ENCODE peak calls at places on chromosomes 5 and 9, in four cellular contexts. W, K, M and T are unnamed samples.

GRCh38 chr5:43674536-43674935 is 71.6 kb downstream of the NNT start:
- DNase-seq in W (no peak), K (no peak), M (no peak), T (no peak)

GRCh38 chr9:37390759-37391158 is 31.7 kb upstream of the GRHPR start:
- DNase-seq in W (peak), K (no peak), M (no peak), T (no peak)

GRCh38 chr5:123701511-123702200 is 189.7 kb downstream of the CSNK1G3 start:
- DNase-seq in W (no peak), K (no peak), M (no peak), T (no peak)

GRCh38 chr9:91824591-91825339 is 125.3 kb downstream of the ROR2 start:
- DNase-seq in W (peak), K (peak), M (no peak), T (peak)

GRCh38 chr9:128282500-128282899 is 6.4 kb downstream of the SWI5 start:
- DNase-seq in W (no peak), K (no peak), M (no peak), T (no peak)

GRCh38 chr5:27612161-27612560 is 573.8 kb upstream of the CDH9 start:
- DNase-seq in W (no peak), K (no peak), M (no peak), T (no peak)

GRCh38 chr5:55402199-55402598 is 94.4 kb downstream of the MTREX start:
- DNase-seq in W (no peak), K (no peak), M (no peak), T (no peak)

GRCh38 chr9:96460877-96461276 is 10.9 kb downstream of the HABP4 start:
- DNase-seq in W (no peak), K (no peak), M (no peak), T (no peak)

GRCh38 chr5:167582263-167582662 is 709.2 kb upstream of the WWC1 start:
- DNase-seq in W (no peak), K (no peak), M (no peak), T (no peak)

GRCh38 chr5:74251106-74252032 is 389.2 kb downstream of the ENC1 start:
- DNase-seq in W (peak), K (no peak), M (peak), T (no peak)

GRCh38 chr5:106376522-106376921 is 1294.2 kb downstream of the EFNA5 start:
- DNase-seq in W (no peak), K (no peak), M (no peak), T (no peak)

GRCh38 chr5:16826379-16827125 is 109.5 kb downstream of the MYO10 start:
- DNase-seq in W (no peak), K (no peak), M (no peak), T (no peak)

GRCh38 chr5:104080646-104081175 is 518.1 kb upstream of the NUDT12 start:
- DNase-seq in W (no peak), K (no peak), M (no peak), T (no peak)

GRCh38 chr9:88954073-88954472 is 37.2 kb upstream of the S1PR3 start:
- DNase-seq in W (no peak), K (no peak), M (no peak), T (no peak)

GRCh38 chr9:130939405-130939941 is 426 bp upstream of the FIBCD1 start:
- DNase-seq in W (no peak), K (no peak), M (no peak), T (no peak)

GRCh38 chr5:100406640-100407039 is 128.5 kb upstream of the FAM174A start:
- DNase-seq in W (no peak), K (no peak), M (no peak), T (no peak)

GRCh38 chr9:115250646-115251045 is 132.7 kb upstream of the TNC start:
- DNase-seq in W (no peak), K (no peak), M (no peak), T (no peak)

GRCh38 chr9:117092582-117092981 is 322.3 kb downstream of the ASTN2 start:
- DNase-seq in W (no peak), K (no peak), M (no peak), T (no peak)

GRCh38 chr9:4305065-4305481 is 5.2 kb upstream of the GLIS3 start:
- DNase-seq in W (no peak), K (no peak), M (no peak), T (no peak)

GRCh38 chr5:93044860-93045666 is 536.0 kb downstream of the NR2F1-AS1 start:
- DNase-seq in W (no peak), K (no peak), M (no peak), T (no peak)

GRCh38 chr9:126611592-126612328 is 2.0 kb upstream of the LMX1B start:
- DNase-seq in W (peak), K (no peak), M (no peak), T (peak)

GRCh38 chr5:95283022-95283615 is 1.8 kb downstream of the MCTP1 start:
- DNase-seq in W (no peak), K (no peak), M (no peak), T (no peak)

GRCh38 chr9:69173497-69173890 is 583 bp upstream of the TJP2 start:
- DNase-seq in W (no peak), K (no peak), M (no peak), T (no peak)

GRCh38 chr9:69173891-69174644 is at the start of gene TJP2:
- DNase-seq in W (peak), K (peak), M (peak), T (peak)

GRCh38 chr9:69175488-69175872 is 1.4 kb downstream of the TJP2 start:
- DNase-seq in W (no peak), K (no peak), M (no peak), T (no peak)

GRCh38 chr9:69176446-69177135 is 2.5 kb downstream of the TJP2 start:
- DNase-seq in W (peak), K (no peak), M (no peak), T (no peak)

DNA sequence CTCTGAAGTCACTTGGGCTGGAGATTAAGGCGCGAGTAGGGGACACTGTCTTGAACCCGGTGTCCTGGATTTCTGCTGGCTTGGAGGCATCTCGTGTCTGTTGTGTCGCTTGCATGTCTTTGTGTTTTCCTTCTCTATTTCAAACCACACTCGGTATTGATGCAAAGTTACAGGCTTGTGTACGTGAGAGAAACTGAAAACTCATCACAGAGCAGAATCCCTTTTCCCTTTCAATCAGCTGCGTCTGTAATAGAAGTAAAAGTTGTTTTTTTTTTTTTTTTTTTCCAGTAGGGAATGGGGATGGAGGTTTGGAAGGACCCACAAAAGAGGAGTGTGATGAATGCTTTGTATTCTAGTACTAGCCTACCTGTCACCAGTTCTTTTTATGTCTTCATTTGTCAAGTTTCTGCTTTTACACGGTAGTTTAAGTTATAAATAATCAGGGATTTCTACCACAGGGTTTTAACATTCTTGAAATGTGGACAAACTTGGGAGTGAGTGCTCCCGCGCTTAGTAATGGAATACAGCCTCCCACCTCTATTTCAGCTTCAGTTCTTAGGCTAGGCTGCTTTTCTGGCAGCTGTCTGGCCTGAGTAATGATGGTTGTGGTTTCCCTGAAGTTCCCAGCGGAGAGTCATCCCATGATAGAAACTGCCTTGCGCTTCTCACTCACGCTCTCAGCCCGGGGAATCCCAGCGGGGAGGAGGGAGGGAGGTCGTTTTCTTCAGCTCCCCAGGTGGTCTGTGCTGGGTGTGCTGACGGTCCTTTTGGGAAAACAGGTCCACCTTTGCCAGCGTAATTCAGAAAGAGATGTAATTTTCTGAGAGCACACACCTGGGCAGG is 789 bp downstream of the TJP2 start:
- DNase-seq in W (peak), K (no peak), M (peak), T (no peak)
- TF ChIP-seq POLR2AphosphoS5 in W (no peak), K (no peak), M (peak), T (no peak)

GRCh38 chr5:180209137-180209581 is at the start of gene RASGEF1C:
- DNase-seq in W (peak), K (peak), M (no peak), T (peak)

GRCh38 chr5:180208038-180208434 is 975 bp downstream of the RASGEF1C start:
- DNase-seq in W (no peak), K (no peak), M (no peak), T (no peak)

GRCh38 chr5:180207593-180207992 is 1.4 kb downstream of the RASGEF1C start:
- DNase-seq in W (no peak), K (no peak), M (no peak), T (peak)

GRCh38 chr5:180206993-180207392 is 2.0 kb downstream of the RASGEF1C start:
- DNase-seq in W (no peak), K (no peak), M (no peak), T (no peak)

DNA sequence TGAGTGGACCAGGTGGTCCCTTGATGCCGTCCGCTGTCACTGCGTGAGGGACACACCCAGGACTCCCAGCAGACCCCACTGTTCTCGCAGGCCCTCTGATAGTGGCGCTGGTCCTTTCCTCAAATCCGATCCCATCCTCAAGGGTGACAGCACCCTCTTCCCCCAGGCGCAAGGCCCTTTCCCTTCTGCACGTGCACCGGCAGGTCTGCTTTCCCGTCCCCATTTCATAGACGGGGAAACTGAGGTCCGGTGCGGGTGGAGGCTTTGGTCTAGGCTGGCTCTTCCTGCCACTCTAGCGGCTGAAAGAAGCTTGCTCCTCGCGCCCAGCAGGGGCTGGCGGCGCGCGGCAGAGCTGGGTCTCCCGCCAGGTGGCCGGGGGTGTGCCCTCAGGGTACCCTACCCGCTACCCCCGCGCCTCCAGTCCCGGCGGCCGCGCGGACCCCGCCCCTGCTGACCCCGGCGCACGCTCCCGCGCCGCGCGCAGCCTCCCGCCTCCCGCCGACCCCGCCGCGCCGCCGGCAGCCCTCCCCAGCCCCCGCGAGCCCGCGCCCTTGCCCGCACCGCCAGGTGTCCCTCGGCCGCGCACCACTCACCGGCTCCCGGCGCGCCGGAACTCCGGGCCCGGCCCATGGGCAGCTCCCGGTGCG is 453 bp downstream of the RASGEF1C start:
- DNase-seq in W (no peak), K (no peak), M (no peak), T (peak)
- TF ChIP-seq POLR2AphosphoS5 in W (no peak), K (no peak), M (no peak), T (no peak)

DNA sequence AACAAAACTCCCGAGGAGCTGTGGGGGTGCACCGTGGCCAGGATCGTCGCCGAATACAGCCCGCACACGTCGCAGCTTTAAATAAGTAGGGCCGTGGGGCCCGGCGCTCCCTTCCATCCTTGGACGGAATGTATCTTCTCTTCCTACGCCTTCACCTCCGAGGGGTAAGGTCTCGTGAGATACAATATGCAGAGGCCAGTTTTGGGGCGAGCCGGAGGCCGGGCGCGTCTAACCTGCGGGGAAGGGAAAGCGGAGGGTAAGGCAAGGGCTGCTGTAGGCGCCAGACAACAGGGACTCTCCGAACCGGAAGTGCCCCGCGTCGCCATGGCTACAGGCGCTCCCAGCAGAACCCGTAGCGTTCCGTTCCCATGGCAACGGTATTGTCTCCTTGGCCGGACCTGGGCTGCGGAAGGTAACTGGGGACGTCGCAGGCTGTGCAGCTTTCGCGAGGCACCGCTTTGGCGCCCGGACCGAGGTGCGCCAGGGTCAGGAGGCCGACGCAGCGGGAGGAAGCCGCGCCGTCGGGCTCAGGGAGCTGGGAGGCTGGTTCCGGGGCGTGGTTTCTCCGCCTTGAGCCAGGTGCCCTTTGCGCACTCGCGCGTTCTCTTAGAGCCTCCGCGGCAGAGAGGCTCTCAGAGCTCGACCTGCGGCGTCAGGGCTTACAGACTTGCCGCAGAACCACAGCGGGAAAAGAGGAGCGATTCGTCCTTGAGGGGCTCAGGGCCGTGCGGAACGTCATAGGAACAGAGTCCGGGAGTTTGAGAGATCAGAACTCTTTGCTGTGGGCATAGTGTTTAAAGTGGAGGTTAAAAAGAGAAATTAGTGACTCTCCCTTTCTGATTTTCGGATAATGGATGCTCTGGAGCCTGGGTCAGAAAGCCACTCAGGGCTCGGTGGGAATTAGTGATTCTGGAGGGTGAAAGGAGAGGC is at the start of gene TTC23L:
- DNase-seq in W (peak), K (peak), M (peak), T (peak)
- TF ChIP-seq POLR2AphosphoS5 in W (no peak), K (no peak), M (peak), T (peak)

DNA sequence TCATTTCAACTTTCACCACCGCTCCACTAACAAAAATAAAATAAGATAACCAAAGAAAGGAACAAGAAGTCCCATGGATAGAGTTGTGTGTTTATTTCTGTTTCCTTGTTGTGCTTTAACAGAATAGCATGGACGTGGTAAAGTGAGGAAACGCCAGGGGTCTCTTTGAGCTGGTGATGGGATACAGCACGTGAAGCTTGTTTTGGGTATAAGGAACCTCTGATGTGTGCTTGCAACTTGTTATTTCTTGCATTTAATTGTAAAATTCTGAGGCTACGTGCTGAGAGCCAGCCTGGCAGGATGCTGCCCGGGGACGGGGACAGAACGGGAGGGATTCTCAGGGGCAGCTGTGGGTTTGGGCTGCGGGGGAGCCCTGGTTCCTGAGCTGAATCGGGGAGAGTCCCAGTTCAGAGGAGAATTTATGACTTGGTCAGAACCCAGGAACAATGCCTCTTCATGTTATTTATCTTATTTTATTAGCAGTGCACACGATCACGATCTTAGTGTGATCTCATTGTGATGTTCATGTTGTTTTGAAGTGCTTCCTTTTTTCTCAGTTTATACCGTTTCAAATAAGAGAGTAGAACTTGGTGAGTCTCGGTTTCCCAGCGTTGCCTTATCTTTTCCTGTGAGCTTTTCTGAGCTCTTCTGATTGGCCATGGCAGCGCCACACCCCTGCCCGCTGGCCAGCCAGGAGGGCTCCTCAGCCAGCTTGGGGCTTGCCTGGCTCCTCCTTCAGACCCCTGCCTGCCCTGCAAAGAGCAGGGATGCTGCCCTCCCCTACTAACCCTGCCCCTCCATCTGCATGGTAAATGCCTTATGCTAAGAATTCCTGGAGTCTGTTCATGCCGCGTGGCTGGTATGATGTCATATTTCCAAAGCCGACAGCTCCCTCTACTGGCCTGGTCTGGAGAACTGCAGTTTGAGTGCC is 63.6 kb downstream of the ANKRD33B start:
- DNase-seq in W (peak), K (peak), M (peak), T (peak)
- TF ChIP-seq POLR2AphosphoS5 in W (no peak), K (no peak), M (peak), T (peak)

GRCh38 chr5:10756539-10756938 is 4.5 kb downstream of the DAP start:
- DNase-seq in W (no peak), K (no peak), M (no peak), T (no peak)
- TF ChIP-seq POLR2AphosphoS5 in W (no peak), K (no peak), M (no peak), T (no peak)

GRCh38 chr5:138352722-138353549 is 451 bp downstream of the KDM3B start:
- DNase-seq in W (peak), K (no peak), M (peak), T (peak)
- TF ChIP-seq POLR2AphosphoS5 in W (peak), K (no peak), M (peak), T (peak)

GRCh38 chr5:138985683-138986082 is 110.5 kb upstream of the LRRTM2 start:
- DNase-seq in W (no peak), K (no peak), M (no peak), T (no peak)
- TF ChIP-seq POLR2AphosphoS5 in W (no peak), K (no peak), M (no peak), T (no peak)

DNA sequence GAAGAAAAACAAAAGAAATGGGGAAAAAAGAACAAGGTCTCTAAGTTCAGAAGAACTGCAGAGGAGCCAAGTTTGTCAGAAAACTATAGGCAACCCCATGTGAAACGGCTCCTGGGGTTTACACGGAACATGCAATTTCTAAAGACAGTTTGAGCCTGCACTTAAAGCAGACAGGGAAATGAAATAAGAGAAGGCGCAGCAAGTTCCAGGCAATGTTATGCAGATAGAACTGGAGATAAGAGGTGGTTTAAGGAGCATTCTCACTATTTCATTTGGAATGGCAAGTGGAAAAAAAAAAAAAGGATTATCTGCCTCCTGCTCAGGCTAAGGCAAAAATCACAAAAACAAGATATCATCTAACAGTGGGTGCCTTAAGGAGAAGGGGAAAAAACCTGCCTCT is 2252.3 kb downstream of the MAT2B start:
- DNase-seq in W (no peak), K (no peak), M (no peak), T (no peak)
- TF ChIP-seq POLR2AphosphoS5 in W (no peak), K (no peak), M (no peak), T (no peak)

GRCh38 chr5:84411832-84412605 is 27.3 kb upstream of the EDIL3 start:
- DNase-seq in W (no peak), K (no peak), M (peak), T (no peak)
- TF ChIP-seq POLR2AphosphoS5 in W (no peak), K (no peak), M (no peak), T (no peak)

GRCh38 chr5:119309290-119309818 is 46.5 kb upstream of the TNFAIP8 start:
- DNase-seq in W (no peak), K (no peak), M (no peak), T (no peak)

GRCh38 chr5:119311688-119312087 is 44.1 kb upstream of the TNFAIP8 start:
- DNase-seq in W (no peak), K (no peak), M (no peak), T (no peak)

GRCh38 chr5:119313876-119314605 is 41.8 kb upstream of the TNFAIP8 start:
- DNase-seq in W (no peak), K (no peak), M (no peak), T (no peak)

GRCh38 chr5:119313207-119313606 is 42.6 kb upstream of the TNFAIP8 start:
- DNase-seq in W (no peak), K (no peak), M (no peak), T (no peak)

GRCh38 chr5:119312403-119312802 is 43.4 kb upstream of the TNFAIP8 start:
- DNase-seq in W (no peak), K (no peak), M (no peak), T (no peak)
- TF ChIP-seq POLR2AphosphoS5 in W (no peak), K (no peak), M (no peak), T (no peak)